ENCODE peak calls at places on chromosomes 7 and 10, in six cellular contexts. T is heart left ventricle, J is stomach, V is upper lobe of right lung, D is endodermal cell, K is lung. L is an unnamed sample. For H3K27me3, the result is how much of the 10 kb centered on the place peaks cover.

GRCh38 chr7:6175642-6176041 is 96.8 kb downstream of the CYTH3 start:
- DNase-seq in J (no peak), D (no peak), T (no peak), K (no peak), V (no peak), L (no peak)

GRCh38 chr7:133047321-133047720 is 34.6 kb downstream of the CHCHD3 start:
- DNase-seq in V (no peak), J (no peak), D (no peak), K (no peak), T (no peak), L (no peak)

GRCh38 chr7:115009736-115010435 is 88.0 kb downstream of the MDFIC start:
- DNase-seq in J (no peak), D (no peak), T (no peak), V (no peak), K (peak), L (no peak)

GRCh38 chr7:121798896-121799295 is 74.1 kb upstream of the PTPRZ1 start:
- DNase-seq in T (no peak), K (no peak), J (no peak), D (peak), V (no peak), L (no peak)

GRCh38 chr10:7186387-7187032 is 224.3 kb downstream of the SFMBT2 start:
- DNase-seq in V (no peak), T (no peak), D (no peak), K (no peak), J (no peak), L (no peak)

GRCh38 chr7:113085781-113086390 is 741 bp downstream of the GPR85 start:
- DNase-seq in J (no peak), K (no peak), V (no peak), T (no peak), D (no peak), L (no peak)

GRCh38 chr10:20975236-20975635 is 78.1 kb upstream of the NEBL start:
- DNase-seq in T (no peak), J (no peak), K (no peak), V (no peak), D (no peak), L (no peak)

GRCh38 chr10:71396084-71396713 is 521 bp upstream of the CDH23 start:
- DNase-seq in J (peak), T (peak), D (peak), V (peak), K (no peak), L (no peak)

GRCh38 chr10:1653321-1653720 is 84.0 kb downstream of the ADARB2 start:
- DNase-seq in T (no peak), K (no peak), D (no peak), V (peak), J (no peak), L (no peak)

GRCh38 chr10:84261236-84261635 is 16.4 kb downstream of the RGR start:
- DNase-seq in J (no peak), D (peak), K (no peak), V (no peak), T (no peak), L (no peak)

GRCh38 chr7:55565693-55566092 is 6.6 kb downstream of the VOPP1 start:
- DNase-seq in T (no peak), V (no peak), D (no peak), K (no peak), J (no peak), L (no peak)

GRCh38 chr7:15104411-15105092 is 202.0 kb upstream of the DGKB start:
- DNase-seq in V (no peak), D (no peak), T (no peak), K (no peak), J (no peak), L (no peak)

GRCh38 chr7:50754684-50755083 is 28.0 kb downstream of the GRB10 start:
- DNase-seq in J (no peak), T (no peak), K (no peak), V (no peak), D (no peak), L (no peak)

GRCh38 chr10:51832652-51833383 is 133.4 kb upstream of the CSTF2T start:
- DNase-seq in K (no peak), D (no peak), T (no peak), J (no peak), V (no peak), L (no peak)

GRCh38 chr10:110425684-110426293 is 71.9 kb upstream of the DUSP5 start:
- DNase-seq in T (no peak), K (no peak), J (no peak), V (no peak), D (no peak), L (no peak)

GRCh38 chr10:97235353-97235752 is 49.6 kb upstream of the SLIT1 start:
- DNase-seq in K (no peak), D (no peak), T (no peak), J (no peak), V (no peak), L (no peak)

GRCh38 chr7:20330176-20330796 is 414 bp upstream of the ITGB8 start:
- DNase-seq in J (peak), T (peak), D (peak), V (peak), K (peak), L (no peak)

GRCh38 chr7:101121996-101122932 is 4.6 kb upstream of the SERPINE1 start:
- DNase-seq in T (peak), J (peak), K (peak), V (peak), D (peak), L (no peak)

GRCh38 chr7:128150223-128150622 is 90.9 kb upstream of the LEP start:
- DNase-seq in T (no peak), V (no peak), D (no peak), J (no peak), K (no peak), L (no peak)

GRCh38 chr10:129033790-129034272 is 433.2 kb upstream of the MGMT start:
- DNase-seq in K (no peak), T (no peak), D (peak), V (no peak), J (peak), L (no peak)

GRCh38 chr10:3754727-3755439 is 30.1 kb downstream of the KLF6 start:
- DNase-seq in D (peak), K (no peak), J (no peak), V (no peak), T (no peak), L (no peak)

GRCh38 chr7:106858618-106859532 is 6.2 kb upstream of the PIK3CG start:
- DNase-seq in V (peak), D (no peak), J (peak), T (peak), K (peak), L (no peak)

GRCh38 chr10:78165617-78166016 is 132.0 kb downstream of the RPS24 start:
- DNase-seq in V (no peak), K (no peak), T (no peak), J (no peak), D (peak), L (no peak)

GRCh38 chr10:4033341-4033896 is 248.4 kb upstream of the KLF6 start:
- DNase-seq in K (no peak), V (no peak), J (no peak), D (no peak), T (no peak), L (no peak)

GRCh38 chr10:22631646-22632278 is 82.6 kb downstream of the PIP4K2A start:
- DNase-seq in J (no peak), K (no peak), T (no peak), D (no peak), V (no peak), L (no peak)

GRCh38 chr10:75596930-75597629 is 165.7 kb downstream of the LRMDA start:
- DNase-seq in K (no peak), V (no peak), T (no peak), D (no peak), J (no peak), L (no peak)

GRCh38 chr7:101163281-101164070 is 1.9 kb downstream of the VGF start:
- DNase-seq in J (no peak), D (peak), K (no peak), V (no peak), T (no peak), L (no peak)

GRCh38 chr7:13981070-13981469 is 8.4 kb downstream of the ETV1 start:
- DNase-seq in D (peak), J (peak), T (no peak), V (no peak), K (peak), L (no peak)

GRCh38 chr7:17298102-17298839 is at the start of gene AHR:
- DNase-seq in J (peak), V (peak), T (peak), D (peak), K (peak), L (peak)

GRCh38 chr7:20331231-20331880 is 656 bp downstream of the ITGB8 start:
- DNase-seq in T (peak), V (peak), K (peak), D (peak), J (peak), L (no peak)

GRCh38 chr10:44516941-44517340 is 132.0 kb upstream of the CXCL12 start:
- DNase-seq in J (no peak), D (no peak), V (no peak), T (no peak), K (no peak), L (no peak)

GRCh38 chr10:96789571-96790108 is 42.5 kb upstream of the LCOR start:
- DNase-seq in K (no peak), V (no peak), J (no peak), D (no peak), T (no peak), L (no peak)

GRCh38 chr7:40720401-40720800 is 585.6 kb downstream of the SUGCT start:
- DNase-seq in D (no peak), K (no peak), V (no peak), J (no peak), T (no peak), L (no peak)

GRCh38 chr10:5575482-5576153 is 50.9 kb downstream of the CALML3 start:
- DNase-seq in K (no peak), J (no peak), D (no peak), V (peak), T (peak), L (no peak)

GRCh38 chr7:44891791-44892190 is 6.5 kb upstream of the PURB start:
- DNase-seq in K (no peak), J (no peak), V (no peak), D (no peak), T (no peak), L (no peak)

GRCh38 chr10:76456190-76456589 is 1024.8 kb downstream of the LRMDA start:
- DNase-seq in V (no peak), K (no peak), D (no peak), T (no peak), J (no peak), L (no peak)

GRCh38 chr10:110007171-110007700 is 548 bp upstream of the ADD3 start:
- DNase-seq in T (peak), K (peak), V (no peak), J (no peak), D (no peak), L (no peak)

GRCh38 chr7:134627109-134627774 is 19.4 kb upstream of the BPGM start:
- DNase-seq in D (no peak), K (no peak), V (no peak), T (no peak), J (no peak), L (no peak)

GRCh38 chr7:36048141-36048901 is 104.7 kb upstream of the EEPD1 start:
- DNase-seq in K (no peak), T (no peak), J (no peak), D (no peak), V (no peak), L (no peak)

GRCh38 chr7:1670894-1671875 is 1.1 kb downstream of the ELFN1 start:
- DNase-seq in T (peak), K (no peak), D (peak), J (no peak), V (peak), L (no peak)

GRCh38 chr7:1668932-1669485 is 1.1 kb upstream of the ELFN1 start:
- DNase-seq in J (no peak), V (peak), D (peak), K (no peak), T (peak), L (no peak)

GRCh38 chr7:1669954-1670893 is at the start of gene ELFN1:
- DNase-seq in D (peak), K (no peak), T (peak), V (peak), J (no peak), L (no peak)

GRCh38 chr7:1668486-1668931 is 1.6 kb upstream of the ELFN1 start:
- DNase-seq in K (no peak), V (peak), J (no peak), T (peak), D (peak), L (no peak)

GRCh38 chr7:1669486-1669951 is 558 bp upstream of the ELFN1 start:
- DNase-seq in T (peak), D (no peak), V (peak), J (no peak), K (no peak), L (no peak)
- H3K27me3 ChIP-seq in T (under half), D (half or more), V (half or more), J (half or more), K (under half), L (under half)

DNA sequence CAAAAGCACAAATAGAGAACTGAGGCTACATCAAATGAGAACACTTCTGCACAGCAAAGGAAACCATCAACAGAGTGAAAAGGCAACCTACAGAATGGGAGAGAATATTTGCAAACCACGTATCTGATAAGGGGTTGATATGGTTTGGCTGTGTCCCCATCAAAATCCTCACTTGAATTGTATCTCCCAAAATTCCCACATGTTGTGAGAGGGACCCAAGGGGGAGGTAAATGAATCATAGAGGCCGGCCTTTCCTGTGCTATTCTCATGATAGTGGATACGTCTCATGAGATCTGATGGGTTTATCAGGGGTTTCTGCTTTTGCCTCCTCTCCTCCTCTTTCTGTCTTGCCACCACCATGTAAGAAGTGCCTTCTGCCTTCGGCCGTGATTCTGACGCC is 120.6 kb upstream of the FRMD4A start:
- DNase-seq in K (no peak), J (no peak), V (no peak), D (no peak), T (no peak), L (no peak)
- H3K27me3 ChIP-seq in K (under half), J (under half), V (under half), D (under half), T (under half), L (under half)

GRCh38 chr10:89337493-89337892 is 9.7 kb downstream of the IFIT3 start:
- DNase-seq in K (no peak), D (no peak), V (no peak), T (no peak), J (no peak), L (peak)

GRCh38 chr10:89342219-89342966 is 14.6 kb downstream of the IFIT3 start:
- DNase-seq in D (no peak), K (peak), J (no peak), T (no peak), V (no peak), L (no peak)

GRCh38 chr10:89338717-89339116 is 10.9 kb downstream of the IFIT3 start:
- DNase-seq in J (no peak), K (no peak), D (no peak), V (no peak), T (no peak), L (no peak)

GRCh38 chr10:89341136-89341535 is 13.3 kb downstream of the IFIT3 start:
- DNase-seq in K (no peak), J (no peak), T (no peak), D (no peak), V (no peak), L (no peak)

DNA sequence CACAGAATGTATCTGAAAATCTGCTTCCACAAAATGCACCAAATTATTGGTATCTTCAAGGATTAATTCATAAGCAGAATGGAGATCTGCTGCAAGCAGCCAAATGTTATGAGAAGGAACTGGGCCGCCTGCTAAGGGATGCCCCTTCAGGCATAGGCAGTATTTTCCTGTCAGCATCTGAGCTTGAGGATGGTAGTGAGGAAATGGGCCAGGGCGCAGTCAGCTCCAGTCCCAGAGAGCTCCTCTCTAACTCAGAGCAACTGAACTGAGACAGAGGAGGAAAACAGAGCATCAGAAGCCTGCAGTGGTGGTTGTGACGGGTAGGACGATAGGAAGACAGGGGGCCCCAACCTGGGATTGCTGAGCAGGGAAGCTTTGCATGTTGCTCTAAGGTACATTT is 12.1 kb downstream of the IFIT3 start:
- DNase-seq in V (no peak), K (no peak), D (no peak), T (no peak), J (no peak), L (no peak)
- H3K27me3 ChIP-seq in V (under half), K (under half), D (under half), T (under half), J (under half), L (under half)

GRCh38 chr10:69573056-69573806 is at the start of gene NEUROG3:
- DNase-seq in T (no peak), V (no peak), J (no peak), K (no peak), D (peak), L (no peak)
- H3K27me3 ChIP-seq in T (half or more), V (half or more), J (half or more), K (under half), D (half or more), L (half or more)

GRCh38 chr10:132958886-132959295 is 16.5 kb upstream of the CFAP46 start:
- DNase-seq in V (peak), K (no peak), T (no peak), J (peak), D (no peak), L (no peak)
- H3K27me3 ChIP-seq in V (under half), K (under half), T (under half), J (under half), D (under half), L (under half)

DNA sequence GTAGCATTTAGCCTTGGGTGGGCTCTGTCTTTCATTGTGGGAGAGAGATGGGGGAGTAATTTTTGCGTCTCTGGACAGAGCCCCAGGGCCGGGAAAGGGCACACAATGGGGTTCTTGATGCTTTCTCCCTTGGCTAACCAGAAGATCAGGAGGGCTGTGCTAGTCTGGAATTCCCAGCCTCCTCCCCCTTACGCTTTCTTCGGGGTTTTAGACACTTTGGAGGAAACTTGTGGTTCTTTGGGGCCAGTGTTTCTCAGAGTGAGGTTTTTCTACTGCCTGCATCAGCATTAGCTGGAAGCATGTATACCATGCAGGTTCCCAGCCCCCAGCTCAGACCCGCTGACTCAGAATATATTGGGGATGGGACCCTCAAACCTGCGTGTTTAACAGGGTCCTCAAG is 7.0 kb downstream of the NEURL1 start:
- DNase-seq in K (no peak), T (no peak), D (peak), J (no peak), V (no peak), L (no peak)
- H3K27me3 ChIP-seq in K (under half), T (under half), D (under half), J (under half), V (under half), L (under half)

GRCh38 chr10:125177641-125178640 is 17.6 kb upstream of the CTBP2 start:
- DNase-seq in T (no peak), K (no peak), V (no peak), J (no peak), D (peak), L (no peak)
- H3K27me3 ChIP-seq in T (under half), K (under half), V (under half), J (under half), D (under half), L (under half)